ENCODE peak calls at places on chromosome 1, in nine cellular contexts. F is body of pancreas, P is kidney, Z is IMR-90, T is AG10803, L is endodermal cell, V is mucosa of descending colon, B is tibial nerve, G is ovary. H is an unnamed sample.

GRCh38 chr1:110185181-110185580 is 24.9 kb upstream of the KCNC4 start:
- DNase-seq in F (no peak), P (no peak), Z (no peak), T (no peak), L (peak), V (no peak), B (no peak), G (no peak), H (no peak)

GRCh38 chr1:184189361-184189760 is 137.8 kb downstream of the TSEN15 start:
- DNase-seq in F (peak), P (no peak), Z (no peak), T (peak), L (no peak), V (no peak), B (no peak), G (no peak), H (no peak)

GRCh38 chr1:18302788-18303413 is 177.8 kb upstream of the KLHDC7A start:
- DNase-seq in F (no peak), P (no peak), Z (no peak), T (no peak), L (peak), V (no peak), B (no peak), G (no peak), H (no peak)

GRCh38 chr1:1320666-1321448 is 3.6 kb downstream of the INTS11 start:
- DNase-seq in F (no peak), P (no peak), Z (peak), T (no peak), L (no peak), V (no peak), B (no peak), G (no peak), H (no peak)

GRCh38 chr1:110771245-110772022 is 96.7 kb upstream of the KCNA3 start:
- DNase-seq in F (no peak), P (no peak), Z (no peak), T (no peak), L (no peak), V (no peak), B (no peak), G (no peak), H (no peak)

GRCh38 chr1:169089776-169090175 is 16.7 kb upstream of the ATP1B1 start:
- DNase-seq in F (no peak), P (no peak), Z (no peak), T (no peak), L (no peak), V (no peak), B (no peak), G (no peak), H (no peak)

GRCh38 chr1:42935313-42935624 is 23.4 kb downstream of the SLC2A1 start:
- DNase-seq in F (no peak), P (peak), Z (no peak), T (no peak), L (peak), V (peak), B (no peak), G (no peak), H (no peak)

GRCh38 chr1:204733289-204733688 is 47.8 kb upstream of the LRRN2 start:
- DNase-seq in F (no peak), P (no peak), Z (no peak), T (no peak), L (no peak), V (no peak), B (no peak), G (no peak), H (peak)

GRCh38 chr1:87151500-87152421 is 176.9 kb upstream of the LMO4 start:
- DNase-seq in F (peak), P (peak), Z (peak), T (peak), L (peak), V (peak), B (peak), G (peak), H (peak)

GRCh38 chr1:26949926-26950319 is 10.3 kb downstream of the KDF1 start:
- DNase-seq in F (no peak), P (no peak), Z (no peak), T (no peak), L (no peak), V (no peak), B (no peak), G (no peak), H (no peak)

GRCh38 chr1:43314233-43314632 is 13.5 kb downstream of the TIE1 start:
- DNase-seq in F (no peak), P (no peak), Z (no peak), T (no peak), L (no peak), V (no peak), B (no peak), G (no peak), H (no peak)

GRCh38 chr1:211741799-211742198 is 66.4 kb upstream of the NEK2 start:
- DNase-seq in F (no peak), P (no peak), Z (no peak), T (no peak), L (no peak), V (no peak), B (no peak), G (no peak), H (no peak)

GRCh38 chr1:205834751-205835150 is 15.2 kb downstream of the PM20D1 start:
- DNase-seq in F (no peak), P (no peak), Z (no peak), T (no peak), L (no peak), V (peak), B (no peak), G (no peak), H (no peak)

GRCh38 chr1:231844986-231845502 is 218.5 kb downstream of the DISC1 start:
- DNase-seq in F (no peak), P (peak), Z (peak), T (peak), L (no peak), V (no peak), B (no peak), G (no peak), H (no peak)

GRCh38 chr1:160205974-160206369 is 788 bp downstream of the PEA15 start:
- DNase-seq in F (peak), P (peak), Z (peak), T (peak), L (no peak), V (peak), B (peak), G (peak), H (peak)

GRCh38 chr1:172041689-172042088 is 200.4 kb downstream of the DNM3 start:
- DNase-seq in F (no peak), P (no peak), Z (peak), T (peak), L (no peak), V (no peak), B (peak), G (no peak), H (no peak)

GRCh38 chr1:20717452-20718342 is at the start of gene KIF17:
- DNase-seq in F (peak), P (peak), Z (peak), T (peak), L (peak), V (peak), B (peak), G (peak), H (peak)

GRCh38 chr1:69269491-69269890 is 298.2 kb upstream of the LRRC7 start:
- DNase-seq in F (no peak), P (no peak), Z (no peak), T (no peak), L (no peak), V (no peak), B (no peak), G (no peak), H (no peak)

GRCh38 chr1:52156460-52156859 is 14.6 kb downstream of the ZFYVE9 start:
- DNase-seq in F (no peak), P (no peak), Z (no peak), T (no peak), L (no peak), V (no peak), B (no peak), G (no peak), H (no peak)

GRCh38 chr1:52158218-52158617 is 16.3 kb downstream of the ZFYVE9 start:
- DNase-seq in F (no peak), P (no peak), Z (no peak), T (no peak), L (no peak), V (no peak), B (no peak), G (no peak), H (no peak)

GRCh38 chr1:52162947-52163346 is 21.1 kb downstream of the ZFYVE9 start:
- DNase-seq in F (no peak), P (no peak), Z (no peak), T (no peak), L (no peak), V (no peak), B (no peak), G (no peak), H (no peak)

GRCh38 chr1:52157582-52157981 is 15.7 kb downstream of the ZFYVE9 start:
- DNase-seq in F (no peak), P (no peak), Z (peak), T (peak), L (no peak), V (no peak), B (no peak), G (no peak), H (no peak)

DNA sequence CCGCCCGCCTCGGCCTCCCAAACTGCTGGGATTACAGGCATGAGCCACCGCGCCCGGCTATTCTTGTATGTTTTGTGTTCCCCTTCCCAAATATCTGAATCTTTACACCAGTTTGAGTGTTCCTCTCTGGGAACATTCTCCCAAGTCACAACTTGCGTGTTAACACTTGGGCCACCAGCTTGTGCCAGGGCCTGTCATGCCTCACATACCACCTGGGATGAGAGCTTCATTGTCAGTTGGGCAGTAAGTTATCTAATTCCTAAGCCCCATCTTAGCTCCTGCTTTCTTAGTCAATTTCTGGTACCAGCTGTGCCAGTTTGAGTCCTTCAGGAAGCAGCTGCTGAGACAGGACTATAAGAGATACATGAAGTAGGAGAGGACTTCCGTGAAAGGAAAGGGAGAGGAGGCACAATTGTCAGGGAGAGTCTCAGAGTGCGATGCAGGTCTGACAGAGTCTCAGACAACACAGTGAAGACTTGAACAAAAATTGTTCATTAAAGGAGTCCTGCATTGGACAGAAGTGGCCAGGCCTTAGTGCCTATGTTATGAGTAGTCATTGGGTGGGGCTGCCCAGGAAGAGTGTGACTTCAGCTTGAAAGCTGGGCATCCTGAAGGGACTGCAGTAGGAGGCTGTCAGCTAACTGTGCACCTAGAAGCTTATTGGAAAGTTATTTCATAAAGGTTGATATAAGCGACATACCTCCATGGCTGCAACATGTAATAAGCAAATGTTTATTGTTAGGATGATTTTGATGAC is 17.3 kb downstream of the ZFYVE9 start:
- DNase-seq in F (no peak), P (no peak), Z (peak), T (peak), L (no peak), V (no peak), B (no peak), G (no peak), H (no peak)
- H3K4me3 ChIP-seq in F (no peak), P (no peak), Z (no peak), T (no peak), L (no peak), V (no peak), B (no peak), G (no peak), H (no peak)

GRCh38 chr1:226201029-226201593 is 14.6 kb upstream of the ACBD3 start:
- DNase-seq in F (no peak), P (no peak), Z (peak), T (no peak), L (peak), V (no peak), B (no peak), G (no peak), H (no peak)
- TF ChIP-seq CTCF in F (no peak), P (no peak), Z (peak), T (peak), L (peak), V (no peak), B (no peak), G (no peak), H (no peak)

DNA sequence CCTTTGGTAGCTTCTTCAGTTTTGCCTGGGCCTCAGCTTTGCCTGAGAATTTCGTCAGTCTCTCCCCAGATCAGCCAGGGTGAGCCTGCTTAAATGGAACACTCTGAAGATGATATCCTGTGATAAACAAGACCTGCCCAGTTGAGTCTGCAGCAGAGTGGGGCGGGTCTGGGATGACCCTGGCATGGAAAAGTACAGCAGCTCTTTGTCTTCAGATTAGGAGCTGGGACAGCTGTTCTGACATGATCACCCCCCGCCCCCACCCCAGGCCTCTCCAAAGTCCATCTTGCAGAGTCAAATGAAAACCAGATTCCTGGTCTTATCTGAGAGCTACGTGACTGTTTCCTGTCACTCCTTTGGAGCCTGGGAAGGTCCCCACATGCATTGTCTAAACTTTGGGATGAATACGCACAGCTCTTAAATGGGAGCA is 2.2 kb upstream of the TMEM51 start:
- DNase-seq in F (no peak), P (no peak), Z (no peak), T (no peak), L (no peak), V (no peak), B (no peak), G (no peak), H (no peak)
- H3K4me3 ChIP-seq in F (no peak), P (peak), Z (no peak), T (no peak), L (peak), V (no peak), B (no peak), G (no peak), H (no peak)

GRCh38 chr1:58782308-58783089 is 1.3 kb downstream of the JUN start:
- DNase-seq in F (peak), P (peak), Z (peak), T (peak), L (peak), V (peak), B (peak), G (peak), H (peak)
- TF ChIP-seq CTCF in F (no peak), P (no peak), Z (no peak), T (no peak), L (no peak), V (no peak), B (no peak), G (peak), H (no peak)

H was measured in right atrium auricular region.